ENCODE peak calls at places on chromosomes 4 and X, in five cellular contexts. O is stomach, F is psoas muscle, Q is neuronal stem cell, R is cardiac muscle cell. I is an unnamed sample.

GRCh38 chr4:153267013-153267412 is 62.8 kb downstream of the TRIM2 start:
- DNase-seq in O (no peak), F (no peak), Q (no peak), R (no peak), I (no peak)

GRCh38 chr4:174023641-174024040 is 259.8 kb downstream of the FBXO8 start:
- DNase-seq in O (no peak), F (no peak), Q (no peak), R (no peak), I (no peak)

GRCh38 chr4:113112341-113112978 is 63.0 kb downstream of the ANK2 start:
- DNase-seq in O (no peak), F (no peak), Q (no peak), R (no peak), I (no peak)

GRCh38 chrX:133246921-133247320 is 28.8 kb upstream of the TFDP3 start:
- DNase-seq in O (no peak), F (no peak), Q (no peak), R (no peak), I (no peak)

GRCh38 chr4:98662055-98662453 is 3.6 kb upstream of the TSPAN5 start:
- DNase-seq in O (no peak), F (no peak), Q (no peak), R (no peak), I (no peak)

GRCh38 chr4:40573593-40574311 is 55.9 kb downstream of the RBM47 start:
- DNase-seq in O (no peak), F (no peak), Q (no peak), R (no peak), I (no peak)

GRCh38 chr4:187516224-187516623 is 479.3 kb upstream of the ZFP42 start:
- DNase-seq in O (no peak), F (no peak), Q (no peak), R (no peak), I (no peak)

GRCh38 chr4:45147866-45148265 is 421.5 kb upstream of the GNPDA2 start:
- DNase-seq in O (no peak), F (no peak), Q (no peak), R (no peak), I (no peak)

GRCh38 chr4:88333741-88334405 is 44.8 kb upstream of the HERC6 start:
- DNase-seq in O (no peak), F (no peak), Q (no peak), R (no peak), I (no peak)

GRCh38 chr4:8697826-8698225 is 105.3 kb downstream of the CPZ start:
- DNase-seq in O (peak; percentile 9), F (no peak), Q (no peak), R (no peak), I (no peak)

GRCh38 chr4:111717916-111718315 is 427.3 kb upstream of the FAM241A start:
- DNase-seq in O (no peak), F (no peak), Q (no peak), R (no peak), I (no peak)

GRCh38 chrX:53476371-53476770 is 42.2 kb upstream of the HSD17B10 start:
- DNase-seq in O (no peak), F (no peak), Q (no peak), R (no peak), I (no peak)

GRCh38 chrX:105315301-105315700 is 94.8 kb upstream of the TEX13A start:
- DNase-seq in O (no peak), F (no peak), Q (no peak), R (no peak), I (no peak)

GRCh38 chrX:153387987-153388721 is 13.0 kb downstream of the PNMA6E start:
- DNase-seq in O (no peak), F (no peak), Q (no peak), R (no peak), I (no peak)

GRCh38 chr4:41134581-41134980 is 79.8 kb downstream of the APBB2 start:
- DNase-seq in O (no peak), F (no peak), Q (no peak), R (no peak), I (no peak)

GRCh38 chr4:60938621-60939020 is 261.5 kb upstream of the ADGRL3 start:
- DNase-seq in O (no peak), F (no peak), Q (no peak), R (no peak), I (no peak)

GRCh38 chrX:130173190-130173895 is 1.6 kb downstream of the RAB33A start:
- DNase-seq in O (no peak), F (no peak), Q (no peak), R (no peak), I (no peak)

GRCh38 chr4:76639292-76639691 is 204.3 kb downstream of the SHROOM3 start:
- DNase-seq in O (no peak), F (no peak), Q (no peak), R (no peak), I (no peak)

GRCh38 chr4:44446801-44447562 is 1.6 kb downstream of the KCTD8 start:
- DNase-seq in O (peak; percentile 33), F (peak; percentile 52), Q (peak; percentile 18), R (no peak), I (no peak)

GRCh38 chr4:73919691-73920090 is 50.5 kb downstream of the CXCL1 start:
- DNase-seq in O (no peak), F (no peak), Q (no peak), R (no peak), I (peak; percentile 25)

GRCh38 chrX:68938244-68939004 is 109.6 kb downstream of the EFNB1 start:
- DNase-seq in O (no peak), F (no peak), Q (no peak), R (no peak), I (peak; percentile 25)

GRCh38 chrX:124257924-124258706 is 74.3 kb upstream of the TEX13D start:
- DNase-seq in O (no peak), F (no peak), Q (no peak), R (no peak), I (no peak)

GRCh38 chr4:48780867-48781219 is 764 bp upstream of the FRYL start:
- DNase-seq in O (peak; percentile 59), F (no peak), Q (no peak), R (no peak), I (no peak)

GRCh38 chr4:78592104-78592783 is 40.7 kb downstream of the ANXA3 start:
- DNase-seq in O (no peak), F (no peak), Q (no peak), R (no peak), I (peak; percentile 54)

GRCh38 chrX:108018659-108019381 is 26.0 kb upstream of the VSIG1 start:
- DNase-seq in O (no peak), F (no peak), Q (no peak), R (no peak), I (no peak)

GRCh38 chrX:69153060-69153730 is 12.1 kb downstream of the PJA1 start:
- DNase-seq in O (no peak), F (no peak), Q (peak; percentile 54), R (peak; percentile 82), I (peak; percentile 73)

GRCh38 chrX:80285131-80285773 is 135.0 kb upstream of the TENT5D start:
- DNase-seq in O (no peak), F (no peak), Q (peak; percentile 33), R (peak; percentile 61), I (peak; percentile 45)

GRCh38 chr4:186191266-186192067 is at the start of gene CYP4V2:
- DNase-seq in O (peak; percentile 87), F (peak; percentile 89), Q (peak; percentile 69), R (peak; percentile 80), I (peak; percentile 67)

GRCh38 chr4:184475096-184475461 is 729 bp upstream of the IRF2 start:
- DNase-seq in O (peak; percentile 57), F (peak; percentile 82), Q (peak; percentile 17), R (peak; percentile 23), I (no peak)

GRCh38 chr4:119550857-119551532 is 77.6 kb downstream of the PDE5A start:
- DNase-seq in O (no peak), F (no peak), Q (peak; percentile 82), R (no peak), I (no peak)

GRCh38 chrX:119826399-119826959 is 26.3 kb downstream of the UPF3B start:
- DNase-seq in O (no peak), F (no peak), Q (no peak), R (no peak), I (no peak)

GRCh38 chrX:31931225-31931624 is 859.4 kb upstream of the FTHL17 start:
- DNase-seq in O (no peak), F (no peak), Q (peak; percentile 0), R (no peak), I (peak; percentile 2)

GRCh38 chr4:125389713-125390112 is 75.0 kb downstream of the FAT4 start:
- DNase-seq in O (no peak), F (no peak), Q (no peak), R (no peak), I (peak; percentile 33)

GRCh38 chr4:141158219-141158618 is 24.9 kb upstream of the RNF150 start:
- DNase-seq in O (no peak), F (no peak), Q (peak; percentile 11), R (peak; percentile 66), I (no peak)

GRCh38 chr4:95124906-95125504 is 367.2 kb downstream of the BMPR1B start:
- DNase-seq in O (no peak), F (no peak), Q (peak; percentile 54), R (peak; percentile 72), I (peak; percentile 53)

GRCh38 chrX:46912098-46912672 is at the start of gene JADE3:
- DNase-seq in O (peak; percentile 76), F (peak; percentile 71), Q (peak; percentile 66), R (peak; percentile 84), I (peak; percentile 70)

GRCh38 chrX:135484636-135485289 is 35.7 kb upstream of the INTS6L start:
- DNase-seq in O (no peak), F (no peak), Q (no peak), R (peak; percentile 48), I (peak; percentile 6)

GRCh38 chrX:24643116-24643515 is 4.0 kb downstream of the PCYT1B start:
- DNase-seq in O (no peak), F (no peak), Q (no peak), R (no peak), I (no peak)

GRCh38 chrX:24646745-24647182 is 383 bp downstream of the PCYT1B start:
- DNase-seq in O (no peak), F (no peak), Q (peak; percentile 37), R (peak; percentile 66), I (peak; percentile 56)

GRCh38 chrX:24651783-24652182 is 4.6 kb upstream of the PCYT1B start:
- DNase-seq in O (no peak), F (no peak), Q (no peak), R (no peak), I (no peak)

GRCh38 chrX:24647257-24648058 is at the start of gene PCYT1B:
- DNase-seq in O (peak; percentile 33), F (peak; percentile 64), Q (no peak), R (peak; percentile 96), I (peak; percentile 87)
- H3K4me3 ChIP-seq in O (peak within 1 kb of the TSS; percentile 21), F (peak within 1 kb of the TSS; percentile 53), Q (peak within 1 kb of the TSS; percentile 73), R (peak within 1 kb of the TSS; percentile 43), I (peak within 1 kb of the TSS; percentile 64)

DNA sequence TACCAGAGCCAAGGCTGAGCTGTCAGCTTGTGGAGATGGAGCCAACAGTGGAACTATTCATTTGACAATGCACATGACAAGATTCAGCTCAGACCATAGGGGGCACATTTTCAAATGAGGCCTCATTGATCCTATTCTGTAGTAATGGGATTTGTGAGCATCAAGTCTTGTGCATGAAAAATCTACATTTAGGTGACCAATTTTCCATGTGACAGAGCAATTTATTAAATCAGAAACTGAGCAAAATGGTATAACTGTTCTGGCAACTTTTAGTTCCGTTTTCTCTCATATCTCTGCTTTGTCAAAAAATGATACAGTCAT is 108.5 kb upstream of the PCDH18 start:
- DNase-seq in O (no peak), F (no peak), Q (no peak), R (no peak), I (no peak)
- H3K4me1 ChIP-seq in O (no peaks in the 10 kb centered on the region), F (no peaks in the 10 kb centered on the region), Q (no peaks in the 10 kb centered on the region), R (no peaks in the 10 kb centered on the region), I (no peaks in the 10 kb centered on the region)

GRCh38 chrX:44778254-44778653 is 65.6 kb upstream of the DUSP21 start:
- DNase-seq in O (no peak), F (no peak), Q (no peak), R (no peak), I (no peak)
- H3K27me3 ChIP-seq in O (no peaks in the 10 kb centered on the region), F (peaks cover 3% of the 10 kb centered on the region), Q (no peaks in the 10 kb centered on the region), R (no peaks in the 10 kb centered on the region), I (no peaks in the 10 kb centered on the region)

GRCh38 chr4:146638801-146639351 is at the start of gene POU4F2:
- DNase-seq in O (no peak), F (no peak), Q (no peak), R (peak; percentile 65), I (peak; percentile 42)
- H3K4me3 ChIP-seq in O (peak within 1 kb of the TSS; percentile 19), F (peak within 1 kb of the TSS; percentile 50), Q (peak within 1 kb of the TSS; percentile 73), R (peak within 1 kb of the TSS; percentile 36), I (peak within 1 kb of the TSS; percentile 55)

I was measured in SJCRH30.